ENCODE peak calls at places on chromosomes 16 and 17, in seven cellular contexts. Q is BJ, D is brain microvascular endothelial cell, W is tibial artery, E is cardiac fibroblast, T is endothelial cell of umbilical vein, U is iPS DF 6.9. V is an unnamed sample.
A peak's percentile ranks its signal among the peaks of the same experiment; 100 is the strongest.

GRCh38 chr16:27723711-27724490 is 174.0 kb downstream of the KATNIP start:
- DNase-seq in T (peak; percentile 28), U (no peak), Q (no peak), E (no peak), W (no peak), D (no peak), V (no peak)

GRCh38 chr17:17784599-17785264 is 52.1 kb downstream of the SREBF1 start:
- DNase-seq in D (peak; percentile 12), U (no peak), Q (no peak), E (no peak), W (no peak), T (no peak), V (no peak)

GRCh38 chr17:3762922-3763776 is 37.8 kb downstream of the ITGAE start:
- DNase-seq in U (no peak), Q (no peak), E (no peak), W (no peak), T (no peak), D (no peak), V (peak; percentile 83)

GRCh38 chr17:65109990-65110680 is 27.0 kb upstream of the RGS9 start:
- DNase-seq in T (no peak), U (no peak), D (no peak), Q (no peak), W (no peak), E (peak; percentile 61), V (no peak)

GRCh38 chr16:58744497-58744896 is 10.4 kb upstream of the GOT2 start:
- DNase-seq in D (no peak), Q (no peak), T (no peak), W (no peak), U (no peak), E (no peak), V (no peak)

GRCh38 chr17:73613271-73613941 is 30.8 kb downstream of the SDK2 start:
- DNase-seq in U (peak; percentile 35), Q (no peak), E (no peak), W (no peak), D (no peak), T (no peak), V (no peak)

GRCh38 chr17:72460711-72461110 is 339.9 kb downstream of the SOX9 start:
- DNase-seq in E (peak; percentile 31), U (no peak), W (no peak), T (no peak), Q (no peak), D (no peak), V (no peak)

GRCh38 chr17:82696916-82697807 is 1.3 kb downstream of the RAB40B start:
- DNase-seq in W (no peak), D (no peak), E (peak; percentile 4), T (no peak), U (no peak), Q (no peak), V (no peak)

GRCh38 chr16:73176577-73177013 is 128.7 kb upstream of the ZFHX3 start:
- DNase-seq in Q (peak; percentile 91), U (no peak), T (peak; percentile 75), D (peak; percentile 83), E (peak; percentile 91), W (no peak), V (no peak)

DNA sequence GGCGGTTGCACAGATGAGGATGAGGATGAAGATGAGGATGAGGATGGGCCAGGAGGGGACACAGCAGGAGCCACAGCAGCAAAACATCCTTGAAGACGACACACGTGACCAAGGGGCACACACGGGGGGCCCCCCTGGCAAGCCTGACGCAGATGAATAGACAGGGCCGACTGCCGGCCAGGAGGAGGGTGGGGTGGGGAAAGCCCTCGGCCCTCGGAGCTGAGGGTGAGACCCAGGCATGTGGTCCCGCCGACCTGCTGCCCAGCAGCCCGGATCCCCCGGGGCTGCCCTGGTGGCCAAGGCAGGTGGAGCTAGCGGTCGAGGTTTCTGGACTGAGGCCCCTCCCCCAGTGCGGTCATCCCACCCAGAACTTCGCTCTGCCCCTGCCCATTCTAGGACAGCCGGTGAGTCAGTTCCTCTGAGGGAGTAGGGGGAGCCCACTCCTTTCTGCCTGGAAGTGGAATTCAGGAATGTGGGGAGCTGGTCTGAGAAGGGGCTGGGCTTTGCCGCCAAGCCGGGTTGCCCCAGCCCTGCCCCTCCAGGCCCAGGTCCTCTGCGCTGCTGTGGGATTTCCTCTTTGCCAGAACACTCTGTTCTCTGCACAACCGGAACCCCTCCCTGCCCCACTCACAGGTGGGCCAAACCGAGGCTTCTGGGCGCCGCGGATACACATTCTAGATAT is 9.9 kb downstream of the CYGB start:
- DNase-seq in E (peak; percentile 96), Q (no peak), T (peak; percentile 66), U (no peak), D (peak; percentile 63), W (no peak), V (no peak)
- H3K4me3 ChIP-seq in E (no peak overlapping the region), Q (no peak overlapping the region), T (no peak overlapping the region), U (no peak overlapping the region), D (peak overlapping the region; percentile 17), W (no peak overlapping the region), V (peak overlapping the region; percentile 58)

DNA sequence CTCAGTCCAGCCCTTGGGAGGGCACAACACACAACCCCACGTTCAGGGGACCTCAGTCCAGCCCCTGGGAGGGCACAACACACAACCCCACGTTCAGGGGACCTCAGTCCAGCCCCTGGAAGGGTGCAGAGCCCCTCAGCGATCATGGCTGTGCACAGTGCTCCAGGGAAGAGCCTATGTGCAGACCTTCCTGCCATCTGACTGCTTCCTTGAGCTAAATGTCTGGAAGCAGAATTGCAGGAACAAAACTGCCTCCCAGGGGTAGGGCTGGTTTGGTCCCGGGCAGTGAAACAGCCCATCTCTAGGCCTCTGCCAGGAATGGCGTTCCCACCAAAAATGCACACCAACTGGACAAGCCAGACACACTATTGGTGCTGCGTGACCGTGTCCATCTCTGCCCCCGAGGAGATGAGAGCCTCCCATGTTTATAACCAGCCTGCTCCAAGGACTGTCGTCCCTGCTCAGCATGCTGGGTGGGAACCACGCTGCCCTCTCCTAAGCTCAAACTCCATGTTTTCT is 44.0 kb downstream of the ZNF276 start:
- DNase-seq in Q (no peak), D (no peak), U (no peak), T (no peak), E (no peak), W (no peak), V (no peak)
- H3K4me3 ChIP-seq in Q (no peak overlapping the region), D (no peak overlapping the region), U (no peak overlapping the region), T (no peak overlapping the region), E (no peak overlapping the region), W (no peak overlapping the region), V (no peak overlapping the region)

GRCh38 chr17:79027274-79027924 is 3.4 kb downstream of the C1QTNF1 start:
- DNase-seq in T (no peak), E (peak; percentile 58), Q (no peak), U (no peak), D (no peak), W (peak; percentile 21), V (no peak)
- H3K4me3 ChIP-seq in T (no peak overlapping the region), E (peak overlapping the region; percentile 10), Q (no peak overlapping the region), U (no peak overlapping the region), D (no peak overlapping the region), W (peak overlapping the region; percentile 91), V (no peak overlapping the region)

DNA sequence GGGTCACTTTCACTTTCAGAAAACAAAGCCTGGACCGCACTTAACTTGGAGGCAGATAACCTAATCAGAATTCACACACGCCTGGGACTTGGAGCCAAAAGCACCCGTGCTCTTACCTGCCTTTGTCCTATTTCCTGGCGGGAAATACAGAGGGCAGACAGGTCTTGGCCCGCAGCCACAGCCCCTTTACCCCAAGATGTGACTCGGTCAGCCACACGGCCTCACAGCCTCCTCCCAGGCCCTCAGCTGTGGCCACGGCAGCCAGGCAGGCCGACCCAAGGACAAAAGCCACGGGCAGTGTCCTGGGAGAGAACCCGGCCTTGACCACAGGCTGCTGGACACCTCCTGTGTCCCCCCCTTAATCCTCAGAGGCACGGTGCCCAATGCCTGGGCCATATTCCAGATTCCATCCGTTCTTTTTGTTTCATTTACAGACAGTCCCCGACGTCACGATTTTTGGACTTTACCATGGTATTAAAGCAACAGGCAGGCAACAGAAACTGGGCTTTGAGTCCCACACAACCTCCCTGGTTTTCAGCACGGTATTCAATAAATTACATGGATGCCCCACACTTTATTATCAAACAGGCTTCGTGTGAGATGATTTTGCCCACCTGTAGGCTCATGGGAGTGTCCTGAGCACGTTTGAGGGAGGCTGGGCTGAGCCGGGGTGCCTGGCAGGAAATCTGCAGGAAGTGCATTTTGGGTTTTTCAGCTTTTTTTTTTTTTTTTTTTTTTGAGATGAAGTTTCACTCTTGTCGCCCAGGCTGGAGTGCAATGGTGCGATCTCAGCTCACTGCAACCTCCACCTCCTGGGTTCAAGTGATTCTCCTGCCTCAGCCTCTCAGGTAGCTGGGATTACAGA is 30.0 kb upstream of the GAA start:
- DNase-seq in W (peak; percentile 52), Q (no peak), T (peak; percentile 82), D (no peak), E (peak; percentile 80), U (no peak), V (no peak)
- H3K4me3 ChIP-seq in W (peak overlapping the region; percentile 43), Q (no peak overlapping the region), T (peak overlapping the region; percentile 26), D (peak overlapping the region; percentile 9), E (peak overlapping the region; percentile 11), U (no peak overlapping the region), V (no peak overlapping the region)

GRCh38 chr16:1991588-1992474 is 2.1 kb downstream of the SYNGR3 start:
- DNase-seq in T (peak; percentile 88), U (no peak), E (peak; percentile 94), W (peak; percentile 90), Q (peak; percentile 20), D (peak; percentile 94), V (peak; percentile 68)
- H3K4me3 ChIP-seq in T (no peak overlapping the region), U (peak overlapping the region; percentile 18), E (peak overlapping the region; percentile 38), W (peak overlapping the region; percentile 41), Q (peak overlapping the region; percentile 41), D (peak overlapping the region; percentile 35), V (peak overlapping the region; percentile 52)

DNA sequence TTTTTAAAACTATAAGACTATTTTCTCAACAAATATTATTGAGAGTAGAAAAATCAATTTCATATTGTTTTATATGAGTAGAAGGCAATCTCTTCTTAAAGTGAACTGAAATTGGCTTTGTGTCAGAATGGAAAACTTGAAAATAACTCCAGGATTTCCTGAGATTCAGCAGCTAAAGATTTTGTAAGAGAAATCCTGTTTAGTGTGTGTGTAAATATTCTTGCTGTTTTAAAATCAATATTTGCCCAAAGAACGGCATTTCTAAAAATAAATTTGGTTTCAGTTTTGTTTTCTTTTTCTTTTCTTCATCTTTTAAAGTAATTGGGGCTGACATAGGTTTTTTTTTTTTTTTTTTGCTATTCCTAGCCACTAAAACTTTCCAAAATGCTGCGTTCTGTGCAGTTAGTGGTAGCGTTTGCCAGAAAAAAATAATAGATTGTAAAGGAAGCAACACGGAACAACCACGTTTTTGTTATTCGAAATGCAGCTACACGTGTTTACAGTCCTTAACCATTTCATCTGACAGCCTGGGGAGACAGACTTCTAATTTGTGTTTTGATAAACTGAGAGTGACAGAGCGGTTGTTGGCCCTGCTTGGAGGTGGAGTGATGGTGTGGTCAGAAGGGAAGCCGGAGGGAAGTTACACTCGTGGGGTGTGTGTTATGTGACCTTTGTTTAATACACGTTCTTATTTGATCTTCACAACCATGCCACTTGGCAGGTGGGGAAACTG is 21.6 kb upstream of the SMPD3 start:
- DNase-seq in E (no peak), Q (no peak), D (no peak), W (no peak), U (no peak), T (peak; percentile 70), V (no peak)
- H3K4me3 ChIP-seq in E (no peak overlapping the region), Q (no peak overlapping the region), D (no peak overlapping the region), W (peak overlapping the region; percentile 20), U (no peak overlapping the region), T (no peak overlapping the region), V (peak overlapping the region; percentile 37)

V was measured in GM12864.